ENCODE peak calls at places on chromosomes 11 and 22, in eight cellular contexts. One of them, this sample, is unnamed.

GRCh38 chr11:73192272-73192671 is 25.8 kb upstream of the P2RY2 start:
- DNase-seq in mucosa of descending colon: no peak
- DNase-seq in Peyer's patch: peak; percentile 76
- DNase-seq in GM20000: no peak
- DNase-seq in cardiac fibroblast: no peak
- DNase-seq in coronary artery: no peak
- DNase-seq in lower leg skin: peak; percentile 88
- DNase-seq in heart left ventricle: no peak
- DNase-seq in this sample: no peak

GRCh38 chr11:81237139-81237538 is 1496.5 kb downstream of the FAM181B start:
- DNase-seq in mucosa of descending colon: no peak
- DNase-seq in Peyer's patch: peak; percentile 56
- DNase-seq in GM20000: peak; percentile 3
- DNase-seq in cardiac fibroblast: peak; percentile 40
- DNase-seq in coronary artery: no peak
- DNase-seq in lower leg skin: no peak
- DNase-seq in heart left ventricle: no peak
- DNase-seq in this sample: no peak

GRCh38 chr11:120645639-120646038 is 134.1 kb downstream of the GRIK4 start:
- DNase-seq in mucosa of descending colon: no peak
- DNase-seq in Peyer's patch: no peak
- DNase-seq in GM20000: no peak
- DNase-seq in cardiac fibroblast: no peak
- DNase-seq in coronary artery: no peak
- DNase-seq in lower leg skin: no peak
- DNase-seq in heart left ventricle: no peak
- DNase-seq in this sample: no peak

GRCh38 chr11:10327254-10327653 is 22.4 kb downstream of the ADM start:
- DNase-seq in mucosa of descending colon: no peak
- DNase-seq in Peyer's patch: no peak
- DNase-seq in GM20000: no peak
- DNase-seq in cardiac fibroblast: peak; percentile 89
- DNase-seq in coronary artery: no peak
- DNase-seq in lower leg skin: no peak
- DNase-seq in heart left ventricle: no peak
- DNase-seq in this sample: no peak

GRCh38 chr11:121221801-121222200 is 70.8 kb upstream of the SC5D start:
- DNase-seq in mucosa of descending colon: no peak
- DNase-seq in Peyer's patch: no peak
- DNase-seq in GM20000: no peak
- DNase-seq in cardiac fibroblast: no peak
- DNase-seq in coronary artery: no peak
- DNase-seq in lower leg skin: no peak
- DNase-seq in heart left ventricle: no peak
- DNase-seq in this sample: no peak

GRCh38 chr11:2513441-2513840 is 68.6 kb downstream of the KCNQ1 start:
- DNase-seq in mucosa of descending colon: peak; percentile 38
- DNase-seq in Peyer's patch: no peak
- DNase-seq in GM20000: peak; percentile 3
- DNase-seq in cardiac fibroblast: no peak
- DNase-seq in coronary artery: peak; percentile 66
- DNase-seq in lower leg skin: peak; percentile 64
- DNase-seq in heart left ventricle: no peak
- DNase-seq in this sample: no peak

GRCh38 chr11:117189191-117189940 is 9.8 kb upstream of the TAGLN start:
- DNase-seq in mucosa of descending colon: peak; percentile 69
- DNase-seq in Peyer's patch: peak; percentile 89
- DNase-seq in GM20000: peak; percentile 66
- DNase-seq in cardiac fibroblast: no peak
- DNase-seq in coronary artery: peak; percentile 64
- DNase-seq in lower leg skin: peak; percentile 82
- DNase-seq in heart left ventricle: no peak
- DNase-seq in this sample: no peak

GRCh38 chr11:67468056-67468455 is 995 bp downstream of the TMEM134 start:
- DNase-seq in mucosa of descending colon: peak; percentile 84
- DNase-seq in Peyer's patch: peak; percentile 74
- DNase-seq in GM20000: no peak
- DNase-seq in cardiac fibroblast: no peak
- DNase-seq in coronary artery: no peak
- DNase-seq in lower leg skin: peak; percentile 95
- DNase-seq in heart left ventricle: no peak
- DNase-seq in this sample: no peak

GRCh38 chr11:14499178-14499559 is 442 bp downstream of the COPB1 start:
- DNase-seq in mucosa of descending colon: peak; percentile 71
- DNase-seq in Peyer's patch: peak; percentile 71
- DNase-seq in GM20000: no peak
- DNase-seq in cardiac fibroblast: peak; percentile 16
- DNase-seq in coronary artery: no peak
- DNase-seq in lower leg skin: peak; percentile 88
- DNase-seq in heart left ventricle: peak; percentile 36
- DNase-seq in this sample: no peak

GRCh38 chr22:23183107-23183698 is 2.9 kb downstream of the BCR start:
- DNase-seq in mucosa of descending colon: peak; percentile 56
- DNase-seq in Peyer's patch: peak; percentile 66
- DNase-seq in GM20000: no peak
- DNase-seq in cardiac fibroblast: peak; percentile 51
- DNase-seq in coronary artery: no peak
- DNase-seq in lower leg skin: no peak
- DNase-seq in heart left ventricle: peak; percentile 56
- DNase-seq in this sample: no peak

GRCh38 chr11:131808466-131808865 is 438.1 kb downstream of the NTM start:
- DNase-seq in mucosa of descending colon: no peak
- DNase-seq in Peyer's patch: no peak
- DNase-seq in GM20000: no peak
- DNase-seq in cardiac fibroblast: no peak
- DNase-seq in coronary artery: no peak
- DNase-seq in lower leg skin: no peak
- DNase-seq in heart left ventricle: no peak
- DNase-seq in this sample: no peak

GRCh38 chr22:22691055-22691454 is 46.6 kb downstream of the GGTLC2 start:
- DNase-seq in mucosa of descending colon: no peak
- DNase-seq in Peyer's patch: no peak
- DNase-seq in GM20000: no peak
- DNase-seq in cardiac fibroblast: no peak
- DNase-seq in coronary artery: no peak
- DNase-seq in lower leg skin: no peak
- DNase-seq in heart left ventricle: no peak
- DNase-seq in this sample: no peak

GRCh38 chr22:21102659-21103267 is 57.0 kb downstream of the LRRC74B start:
- DNase-seq in mucosa of descending colon: peak; percentile 66
- DNase-seq in Peyer's patch: peak; percentile 85
- DNase-seq in GM20000: peak; percentile 83
- DNase-seq in cardiac fibroblast: peak; percentile 65
- DNase-seq in coronary artery: no peak
- DNase-seq in lower leg skin: peak; percentile 88
- DNase-seq in heart left ventricle: peak; percentile 39
- DNase-seq in this sample: peak; percentile 66
- TF ChIP-seq CTCF in mucosa of descending colon: peak; percentile 63
- TF ChIP-seq CTCF in Peyer's patch: peak; percentile 76
- TF ChIP-seq CTCF in GM20000: peak; percentile 56
- TF ChIP-seq CTCF in cardiac fibroblast: peak; percentile 84
- TF ChIP-seq CTCF in coronary artery: peak; percentile 59
- TF ChIP-seq CTCF in lower leg skin: no peak
- TF ChIP-seq CTCF in heart left ventricle: peak; percentile 77
- TF ChIP-seq CTCF in this sample: peak; percentile 92

GRCh38 chr11:57746920-57747319 is 4.7 kb downstream of the BTBD18 start:
- DNase-seq in mucosa of descending colon: no peak
- DNase-seq in Peyer's patch: no peak
- DNase-seq in GM20000: no peak
- DNase-seq in cardiac fibroblast: no peak
- DNase-seq in coronary artery: no peak
- DNase-seq in lower leg skin: peak; percentile 4
- DNase-seq in heart left ventricle: no peak
- DNase-seq in this sample: no peak

GRCh38 chr11:57752954-57753353 is 1.3 kb upstream of the BTBD18 start:
- DNase-seq in mucosa of descending colon: no peak
- DNase-seq in Peyer's patch: no peak
- DNase-seq in GM20000: no peak
- DNase-seq in cardiac fibroblast: no peak
- DNase-seq in coronary artery: no peak
- DNase-seq in lower leg skin: no peak
- DNase-seq in heart left ventricle: no peak
- DNase-seq in this sample: no peak

DNA sequence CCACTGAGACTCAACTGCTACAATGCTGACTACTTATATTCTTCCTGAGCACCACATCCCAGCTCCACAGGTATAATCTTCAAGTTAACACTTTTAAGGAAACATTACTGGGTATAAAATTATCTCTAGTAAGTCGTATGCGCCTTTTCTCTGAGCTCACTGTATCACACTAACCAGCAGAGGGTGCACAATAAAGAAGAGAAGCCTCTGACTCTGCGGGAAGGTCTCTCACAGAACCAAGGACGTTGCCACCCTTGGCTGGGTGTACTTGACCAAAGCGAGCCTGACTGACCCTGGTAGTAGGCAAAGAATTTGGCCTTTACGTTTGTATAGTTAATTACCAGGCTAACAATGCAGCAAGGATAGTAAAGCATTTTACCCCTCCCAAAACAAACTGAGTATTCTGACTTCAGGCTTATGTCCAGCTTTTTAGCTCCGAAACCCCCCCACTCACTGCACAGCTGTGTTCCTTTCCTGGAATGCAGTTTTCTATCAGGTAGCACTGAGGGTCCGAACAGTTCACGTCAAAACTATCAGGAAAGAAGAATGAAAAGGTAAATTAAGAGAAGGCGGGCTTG is at the start of gene BTBD18:
- DNase-seq in mucosa of descending colon: no peak
- DNase-seq in Peyer's patch: peak; percentile 68
- DNase-seq in GM20000: peak; percentile 62
- DNase-seq in cardiac fibroblast: peak; percentile 74
- DNase-seq in coronary artery: no peak
- DNase-seq in lower leg skin: no peak
- DNase-seq in heart left ventricle: peak; percentile 37
- DNase-seq in this sample: peak; percentile 36
- TF ChIP-seq CTCF in mucosa of descending colon: peak; percentile 25
- TF ChIP-seq CTCF in Peyer's patch: peak; percentile 33
- TF ChIP-seq CTCF in GM20000: no peak
- TF ChIP-seq CTCF in cardiac fibroblast: peak; percentile 59
- TF ChIP-seq CTCF in coronary artery: no peak
- TF ChIP-seq CTCF in lower leg skin: no peak
- TF ChIP-seq CTCF in heart left ventricle: peak; percentile 55
- TF ChIP-seq CTCF in this sample: peak; percentile 72

GRCh38 chr22:42796081-42796480 is 61.0 kb downstream of the ARFGAP3 start:
- DNase-seq in mucosa of descending colon: no peak
- DNase-seq in Peyer's patch: peak; percentile 35
- DNase-seq in GM20000: no peak
- DNase-seq in cardiac fibroblast: no peak
- DNase-seq in coronary artery: no peak
- DNase-seq in lower leg skin: peak; percentile 83
- DNase-seq in heart left ventricle: no peak
- DNase-seq in this sample: no peak

GRCh38 chr22:42792909-42793847 is 63.9 kb downstream of the ARFGAP3 start:
- DNase-seq in mucosa of descending colon: no peak
- DNase-seq in Peyer's patch: no peak
- DNase-seq in GM20000: no peak
- DNase-seq in cardiac fibroblast: no peak
- DNase-seq in coronary artery: no peak
- DNase-seq in lower leg skin: peak; percentile 85
- DNase-seq in heart left ventricle: no peak
- DNase-seq in this sample: no peak

GRCh38 chr22:42797021-42797420 is 60.1 kb downstream of the ARFGAP3 start:
- DNase-seq in mucosa of descending colon: no peak
- DNase-seq in Peyer's patch: no peak
- DNase-seq in GM20000: no peak
- DNase-seq in cardiac fibroblast: peak; percentile 36
- DNase-seq in coronary artery: no peak
- DNase-seq in lower leg skin: peak; percentile 89
- DNase-seq in heart left ventricle: no peak
- DNase-seq in this sample: no peak

GRCh38 chr22:42793848-42794405 is 63.1 kb downstream of the ARFGAP3 start:
- DNase-seq in mucosa of descending colon: no peak
- DNase-seq in Peyer's patch: no peak
- DNase-seq in GM20000: no peak
- DNase-seq in cardiac fibroblast: no peak
- DNase-seq in coronary artery: no peak
- DNase-seq in lower leg skin: peak; percentile 80
- DNase-seq in heart left ventricle: no peak
- DNase-seq in this sample: no peak

DNA sequence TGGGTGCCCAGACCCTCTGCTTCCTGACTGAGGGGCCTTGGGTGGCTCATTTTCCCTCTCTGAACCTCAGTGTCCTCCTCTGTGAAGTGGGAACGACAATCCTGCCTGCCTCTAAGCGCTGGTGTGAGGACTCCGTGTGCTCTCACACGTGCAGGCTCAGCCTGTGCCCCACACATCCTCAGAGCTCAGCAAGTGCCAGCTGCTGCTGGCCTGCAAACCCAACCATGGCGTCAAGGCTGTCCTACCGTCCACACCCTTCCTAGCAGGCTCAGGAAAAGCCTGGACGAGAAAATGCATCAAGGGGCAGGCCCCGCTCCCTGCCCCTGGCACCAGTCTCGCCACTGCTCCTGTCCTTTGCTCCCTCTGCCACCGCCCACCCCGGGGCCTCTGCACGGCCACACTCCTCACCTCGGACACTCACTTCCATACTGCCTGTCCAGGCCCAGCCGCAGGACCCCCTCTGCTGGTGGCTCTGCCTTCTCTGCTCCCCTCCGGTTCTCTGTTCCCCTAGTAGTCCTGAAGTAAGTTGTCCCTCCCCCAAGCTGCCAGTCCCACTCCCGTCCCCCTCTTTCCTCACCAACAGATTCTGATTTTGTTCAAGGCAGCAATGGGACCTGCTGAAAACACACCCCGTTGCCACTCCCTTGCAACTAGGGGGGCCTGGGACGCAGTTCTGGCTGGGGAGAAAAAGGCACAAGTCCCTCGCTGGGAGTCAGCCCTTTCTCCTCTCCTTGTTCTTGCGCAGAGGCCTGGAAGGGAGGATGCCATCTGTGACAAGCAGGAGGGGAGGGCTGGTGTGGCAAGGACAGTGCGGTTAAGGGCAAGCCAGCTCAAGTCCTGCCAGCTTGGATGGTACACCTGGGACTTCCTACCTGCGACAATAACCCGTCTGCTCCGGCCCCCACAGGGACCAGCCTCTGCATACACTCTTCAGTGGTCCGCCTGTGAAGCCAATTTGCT is 62.2 kb downstream of the ARFGAP3 start:
- DNase-seq in mucosa of descending colon: no peak
- DNase-seq in Peyer's patch: no peak
- DNase-seq in GM20000: no peak
- DNase-seq in cardiac fibroblast: no peak
- DNase-seq in coronary artery: no peak
- DNase-seq in lower leg skin: peak; percentile 76
- DNase-seq in heart left ventricle: no peak
- DNase-seq in this sample: no peak
- TF ChIP-seq CTCF in mucosa of descending colon: no peak
- TF ChIP-seq CTCF in Peyer's patch: no peak
- TF ChIP-seq CTCF in GM20000: no peak
- TF ChIP-seq CTCF in cardiac fibroblast: peak; percentile 23
- TF ChIP-seq CTCF in coronary artery: no peak
- TF ChIP-seq CTCF in lower leg skin: no peak
- TF ChIP-seq CTCF in heart left ventricle: peak; percentile 15
- TF ChIP-seq CTCF in this sample: peak; percentile 44

GRCh38 chr11:36030707-36031365 is 87.0 kb downstream of the LDLRAD3 start:
- DNase-seq in mucosa of descending colon: no peak
- DNase-seq in Peyer's patch: no peak
- DNase-seq in GM20000: no peak
- DNase-seq in cardiac fibroblast: peak; percentile 46
- DNase-seq in coronary artery: no peak
- DNase-seq in lower leg skin: no peak
- DNase-seq in heart left ventricle: peak; percentile 16
- DNase-seq in this sample: peak; percentile 17
- TF ChIP-seq CTCF in mucosa of descending colon: no peak
- TF ChIP-seq CTCF in Peyer's patch: no peak
- TF ChIP-seq CTCF in GM20000: no peak
- TF ChIP-seq CTCF in cardiac fibroblast: no peak
- TF ChIP-seq CTCF in coronary artery: no peak
- TF ChIP-seq CTCF in lower leg skin: no peak
- TF ChIP-seq CTCF in heart left ventricle: no peak
- TF ChIP-seq CTCF in this sample: no peak

GRCh38 chr11:88424881-88425280 is 87.3 kb upstream of the CTSC start:
- DNase-seq in mucosa of descending colon: no peak
- DNase-seq in Peyer's patch: no peak
- DNase-seq in GM20000: no peak
- DNase-seq in cardiac fibroblast: no peak
- DNase-seq in coronary artery: no peak
- DNase-seq in lower leg skin: no peak
- DNase-seq in heart left ventricle: no peak
- DNase-seq in this sample: no peak
- TF ChIP-seq CTCF in mucosa of descending colon: no peak
- TF ChIP-seq CTCF in Peyer's patch: no peak
- TF ChIP-seq CTCF in GM20000: no peak
- TF ChIP-seq CTCF in cardiac fibroblast: no peak
- TF ChIP-seq CTCF in coronary artery: no peak
- TF ChIP-seq CTCF in lower leg skin: no peak
- TF ChIP-seq CTCF in heart left ventricle: no peak
- TF ChIP-seq CTCF in this sample: no peak

This sample was measured in HFFc6.